ENCODE peak calls at places on chromosomes 13 and 19, in six cellular contexts. One of them, this sample, is unnamed.

GRCh38 chr19:38266981-38267597 is 2.7 kb downstream of the SPINT2 start:
- DNase-seq in cardiac muscle cell: no peak
- DNase-seq in H1: no peak
- DNase-seq in prostate gland: no peak
- DNase-seq in AG10803: no peak
- DNase-seq in kidney epithelial cell: peak
- DNase-seq in this sample: no peak

GRCh38 chr13:101416181-101417042 is at the start of gene NALCN:
- DNase-seq in cardiac muscle cell: peak
- DNase-seq in H1: no peak
- DNase-seq in prostate gland: no peak
- DNase-seq in AG10803: no peak
- DNase-seq in kidney epithelial cell: no peak
- DNase-seq in this sample: no peak

GRCh38 chr13:77916481-77916880 is 2.1 kb downstream of the EDNRB start:
- DNase-seq in cardiac muscle cell: no peak
- DNase-seq in H1: no peak
- DNase-seq in prostate gland: no peak
- DNase-seq in AG10803: no peak
- DNase-seq in kidney epithelial cell: no peak
- DNase-seq in this sample: peak

GRCh38 chr13:47798194-47798593 is 202.9 kb downstream of the SUCLA2 start:
- DNase-seq in cardiac muscle cell: no peak
- DNase-seq in H1: no peak
- DNase-seq in prostate gland: no peak
- DNase-seq in AG10803: no peak
- DNase-seq in kidney epithelial cell: no peak
- DNase-seq in this sample: no peak

GRCh38 chr19:38527466-38528136 is 90.2 kb downstream of the MAP4K1 start:
- DNase-seq in cardiac muscle cell: no peak
- DNase-seq in H1: no peak
- DNase-seq in prostate gland: no peak
- DNase-seq in AG10803: no peak
- DNase-seq in kidney epithelial cell: no peak
- DNase-seq in this sample: no peak

GRCh38 chr13:100890645-100891044 is 216.1 kb upstream of the TMTC4 start:
- DNase-seq in cardiac muscle cell: no peak
- DNase-seq in H1: no peak
- DNase-seq in prostate gland: no peak
- DNase-seq in AG10803: no peak
- DNase-seq in kidney epithelial cell: no peak
- DNase-seq in this sample: no peak

GRCh38 chr13:85019121-85019520 is 780.1 kb downstream of the SLITRK6 start:
- DNase-seq in cardiac muscle cell: no peak
- DNase-seq in H1: no peak
- DNase-seq in prostate gland: no peak
- DNase-seq in AG10803: no peak
- DNase-seq in kidney epithelial cell: no peak
- DNase-seq in this sample: no peak

GRCh38 chr19:15234525-15235130 is 2.4 kb upstream of the EPHX3 start:
- DNase-seq in cardiac muscle cell: no peak
- DNase-seq in H1: no peak
- DNase-seq in prostate gland: no peak
- DNase-seq in AG10803: no peak
- DNase-seq in kidney epithelial cell: no peak
- DNase-seq in this sample: no peak

GRCh38 chr19:32223595-32224370 is 121.6 kb upstream of the ZNF507 start:
- DNase-seq in cardiac muscle cell: no peak
- DNase-seq in H1: no peak
- DNase-seq in prostate gland: no peak
- DNase-seq in AG10803: no peak
- DNase-seq in kidney epithelial cell: no peak
- DNase-seq in this sample: no peak

GRCh38 chr19:10961073-10961762 is 388 bp downstream of the SMARCA4 start:
- DNase-seq in cardiac muscle cell: peak
- DNase-seq in H1: no peak
- DNase-seq in prostate gland: no peak
- DNase-seq in AG10803: peak
- DNase-seq in kidney epithelial cell: no peak
- DNase-seq in this sample: no peak

GRCh38 chr13:39266426-39266825 is 228.2 kb downstream of the NHLRC3 start:
- DNase-seq in cardiac muscle cell: no peak
- DNase-seq in H1: no peak
- DNase-seq in prostate gland: no peak
- DNase-seq in AG10803: no peak
- DNase-seq in kidney epithelial cell: no peak
- DNase-seq in this sample: peak

GRCh38 chr19:47766670-47767069 is 11.8 kb upstream of the SELENOW start:
- DNase-seq in cardiac muscle cell: no peak
- DNase-seq in H1: no peak
- DNase-seq in prostate gland: no peak
- DNase-seq in AG10803: no peak
- DNase-seq in kidney epithelial cell: no peak
- DNase-seq in this sample: no peak

GRCh38 chr19:39270091-39270871 is 2.1 kb downstream of the IFNL2 start:
- DNase-seq in cardiac muscle cell: no peak
- DNase-seq in H1: no peak
- DNase-seq in prostate gland: no peak
- DNase-seq in AG10803: no peak
- DNase-seq in kidney epithelial cell: no peak
- DNase-seq in this sample: no peak

GRCh38 chr13:25987987-25988386 is 63.8 kb downstream of the SHISA2 start:
- DNase-seq in cardiac muscle cell: no peak
- DNase-seq in H1: no peak
- DNase-seq in prostate gland: no peak
- DNase-seq in AG10803: no peak
- DNase-seq in kidney epithelial cell: no peak
- DNase-seq in this sample: no peak

GRCh38 chr19:41564515-41565383 is 11.2 kb upstream of the CEACAM21 start:
- DNase-seq in cardiac muscle cell: peak
- DNase-seq in H1: no peak
- DNase-seq in prostate gland: peak
- DNase-seq in AG10803: no peak
- DNase-seq in kidney epithelial cell: no peak
- DNase-seq in this sample: no peak

GRCh38 chr13:65966991-65967451 is 1263.1 kb downstream of the PCDH9 start:
- DNase-seq in cardiac muscle cell: peak
- DNase-seq in H1: peak
- DNase-seq in prostate gland: no peak
- DNase-seq in AG10803: peak
- DNase-seq in kidney epithelial cell: no peak
- DNase-seq in this sample: peak

GRCh38 chr19:46124638-46125115 is at the start of gene IGFL3:
- DNase-seq in cardiac muscle cell: no peak
- DNase-seq in H1: no peak
- DNase-seq in prostate gland: no peak
- DNase-seq in AG10803: peak
- DNase-seq in kidney epithelial cell: no peak
- DNase-seq in this sample: peak

GRCh38 chr13:110714798-110715394 is 1.4 kb downstream of the ING1 start:
- DNase-seq in cardiac muscle cell: peak
- DNase-seq in H1: no peak
- DNase-seq in prostate gland: peak
- DNase-seq in AG10803: no peak
- DNase-seq in kidney epithelial cell: no peak
- DNase-seq in this sample: peak

GRCh38 chr19:12967907-12968306 is 1.5 kb upstream of the DAND5 start:
- DNase-seq in cardiac muscle cell: no peak
- DNase-seq in H1: no peak
- DNase-seq in prostate gland: no peak
- DNase-seq in AG10803: no peak
- DNase-seq in kidney epithelial cell: no peak
- DNase-seq in this sample: peak

GRCh38 chr19:45446295-45446694 is 21.5 kb upstream of the FOSB start:
- DNase-seq in cardiac muscle cell: no peak
- DNase-seq in H1: no peak
- DNase-seq in prostate gland: no peak
- DNase-seq in AG10803: peak
- DNase-seq in kidney epithelial cell: no peak
- DNase-seq in this sample: peak

GRCh38 chr19:39206122-39206521 is 2.1 kb upstream of the SYCN start:
- DNase-seq in cardiac muscle cell: no peak
- DNase-seq in H1: no peak
- DNase-seq in prostate gland: no peak
- DNase-seq in AG10803: no peak
- DNase-seq in kidney epithelial cell: no peak
- DNase-seq in this sample: no peak

GRCh38 chr13:99363391-99363790 is 56.2 kb upstream of the GPR183 start:
- DNase-seq in cardiac muscle cell: no peak
- DNase-seq in H1: no peak
- DNase-seq in prostate gland: no peak
- DNase-seq in AG10803: no peak
- DNase-seq in kidney epithelial cell: no peak
- DNase-seq in this sample: no peak

GRCh38 chr19:2135474-2136402 is 15.6 kb downstream of the AP3D1 start:
- DNase-seq in cardiac muscle cell: no peak
- DNase-seq in H1: no peak
- DNase-seq in prostate gland: no peak
- DNase-seq in AG10803: no peak
- DNase-seq in kidney epithelial cell: no peak
- DNase-seq in this sample: no peak

GRCh38 chr13:106919093-106919492 is 351.2 kb upstream of the ARGLU1 start:
- DNase-seq in cardiac muscle cell: no peak
- DNase-seq in H1: no peak
- DNase-seq in prostate gland: no peak
- DNase-seq in AG10803: no peak
- DNase-seq in kidney epithelial cell: no peak
- DNase-seq in this sample: no peak
- H3K4me3 ChIP-seq in cardiac muscle cell: no peak
- H3K4me3 ChIP-seq in H1: no peak
- H3K4me3 ChIP-seq in prostate gland: no peak
- H3K4me3 ChIP-seq in AG10803: no peak
- H3K4me3 ChIP-seq in kidney epithelial cell: no peak
- H3K4me3 ChIP-seq in this sample: no peak

GRCh38 chr13:112442483-112443090 is 66.4 kb downstream of the SPACA7 start:
- DNase-seq in cardiac muscle cell: no peak
- DNase-seq in H1: no peak
- DNase-seq in prostate gland: no peak
- DNase-seq in AG10803: no peak
- DNase-seq in kidney epithelial cell: no peak
- DNase-seq in this sample: no peak

GRCh38 chr13:112444416-112445399 is 68.6 kb downstream of the SPACA7 start:
- DNase-seq in cardiac muscle cell: no peak
- DNase-seq in H1: no peak
- DNase-seq in prostate gland: no peak
- DNase-seq in AG10803: no peak
- DNase-seq in kidney epithelial cell: no peak
- DNase-seq in this sample: no peak

GRCh38 chr13:112441779-112442310 is 65.7 kb downstream of the SPACA7 start:
- DNase-seq in cardiac muscle cell: no peak
- DNase-seq in H1: no peak
- DNase-seq in prostate gland: no peak
- DNase-seq in AG10803: no peak
- DNase-seq in kidney epithelial cell: no peak
- DNase-seq in this sample: no peak

GRCh38 chr13:112444001-112444311 is 67.8 kb downstream of the SPACA7 start:
- DNase-seq in cardiac muscle cell: peak
- DNase-seq in H1: peak
- DNase-seq in prostate gland: peak
- DNase-seq in AG10803: peak
- DNase-seq in kidney epithelial cell: no peak
- DNase-seq in this sample: peak

DNA sequence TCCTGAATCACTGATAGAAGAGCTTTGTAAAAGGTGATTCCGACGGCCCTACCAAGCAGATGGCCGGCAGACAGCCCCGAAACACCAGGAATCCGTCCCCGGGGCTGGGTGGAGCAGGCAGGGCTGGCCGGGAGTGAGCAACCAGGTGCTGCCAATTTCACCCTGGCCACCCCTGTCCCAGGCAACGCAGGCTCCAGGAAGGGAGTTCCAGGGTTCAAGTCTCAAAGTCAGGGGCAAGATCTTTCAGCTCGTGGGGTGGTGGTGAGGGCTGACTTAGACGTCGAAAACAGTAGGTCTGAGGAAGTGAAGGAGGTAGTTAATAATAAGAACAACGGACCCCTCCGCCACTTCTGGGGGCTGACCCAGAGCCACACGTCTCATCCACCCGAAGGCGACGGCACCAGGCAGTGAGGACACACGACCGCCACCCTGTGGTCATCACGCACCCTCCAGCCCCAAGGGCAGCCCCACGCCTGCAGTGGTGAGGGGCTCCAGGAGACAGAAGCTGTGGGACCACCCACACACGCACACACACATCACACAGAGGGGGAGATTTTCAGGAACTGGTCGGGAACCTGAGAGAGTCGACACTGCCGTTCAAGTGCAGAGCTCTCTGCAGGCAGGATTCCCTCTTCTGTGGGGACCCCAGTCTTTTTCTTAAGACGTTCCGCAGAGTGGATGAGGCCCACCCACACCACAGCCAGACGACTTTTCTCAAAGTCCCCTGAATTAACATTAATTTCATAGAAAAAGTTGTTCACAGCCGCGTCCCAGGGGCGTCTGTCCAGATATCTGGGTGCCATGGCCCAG is 67.2 kb downstream of the SPACA7 start:
- DNase-seq in cardiac muscle cell: peak
- DNase-seq in H1: no peak
- DNase-seq in prostate gland: no peak
- DNase-seq in AG10803: no peak
- DNase-seq in kidney epithelial cell: no peak
- DNase-seq in this sample: no peak
- TF ChIP-seq CTCF in cardiac muscle cell: peak
- TF ChIP-seq CTCF in H1: peak
- TF ChIP-seq CTCF in prostate gland: no peak
- TF ChIP-seq CTCF in AG10803: peak
- TF ChIP-seq CTCF in kidney epithelial cell: peak
- TF ChIP-seq CTCF in this sample: peak

GRCh38 chr19:4303778-4304508 is 455 bp upstream of the FSD1 start:
- DNase-seq in cardiac muscle cell: no peak
- DNase-seq in H1: no peak
- DNase-seq in prostate gland: no peak
- DNase-seq in AG10803: no peak
- DNase-seq in kidney epithelial cell: no peak
- DNase-seq in this sample: no peak
- H3K4me3 ChIP-seq in cardiac muscle cell: peak
- H3K4me3 ChIP-seq in H1: peak
- H3K4me3 ChIP-seq in prostate gland: no peak
- H3K4me3 ChIP-seq in AG10803: peak
- H3K4me3 ChIP-seq in kidney epithelial cell: no peak
- H3K4me3 ChIP-seq in this sample: no peak

GRCh38 chr19:7927605-7928333 is 1.8 kb upstream of the CTXN1 start:
- DNase-seq in cardiac muscle cell: no peak
- DNase-seq in H1: no peak
- DNase-seq in prostate gland: no peak
- DNase-seq in AG10803: no peak
- DNase-seq in kidney epithelial cell: no peak
- DNase-seq in this sample: no peak

GRCh38 chr19:7924651-7925170 is 1.2 kb downstream of the CTXN1 start:
- DNase-seq in cardiac muscle cell: no peak
- DNase-seq in H1: no peak
- DNase-seq in prostate gland: no peak
- DNase-seq in AG10803: no peak
- DNase-seq in kidney epithelial cell: no peak
- DNase-seq in this sample: no peak

GRCh38 chr19:7926727-7927604 is 1.0 kb upstream of the CTXN1 start:
- DNase-seq in cardiac muscle cell: no peak
- DNase-seq in H1: no peak
- DNase-seq in prostate gland: no peak
- DNase-seq in AG10803: no peak
- DNase-seq in kidney epithelial cell: no peak
- DNase-seq in this sample: no peak

GRCh38 chr19:7925171-7925837 is 631 bp downstream of the CTXN1 start:
- DNase-seq in cardiac muscle cell: peak
- DNase-seq in H1: peak
- DNase-seq in prostate gland: peak
- DNase-seq in AG10803: peak
- DNase-seq in kidney epithelial cell: no peak
- DNase-seq in this sample: peak

GRCh38 chr19:7926021-7926726 is at the start of gene CTXN1:
- DNase-seq in cardiac muscle cell: peak
- DNase-seq in H1: no peak
- DNase-seq in prostate gland: peak
- DNase-seq in AG10803: peak
- DNase-seq in kidney epithelial cell: no peak
- DNase-seq in this sample: peak
- TF ChIP-seq CTCF in cardiac muscle cell: no peak
- TF ChIP-seq CTCF in H1: no peak
- TF ChIP-seq CTCF in prostate gland: no peak
- TF ChIP-seq CTCF in AG10803: peak
- TF ChIP-seq CTCF in kidney epithelial cell: no peak
- TF ChIP-seq CTCF in this sample: no peak